ENCODE peak calls at places on chromosomes 13 and 19, in seven cellular contexts. E is GM12878, O is HepG2, L is H1, B is K562, C is SK-N-SH, F is HCT116. Q is an unnamed sample.

GRCh38 chr19:33554391-33554790 is 32.8 kb upstream of the PEPD start:
- DNase-seq in F (no peak), L (no peak), B (no peak), O (no peak), E (no peak), C (no peak), Q (no peak)

GRCh38 chr19:41457241-41457640 is 14.3 kb downstream of the ERICH4 start:
- DNase-seq in B (no peak), C (no peak), F (no peak), O (no peak), E (peak; percentile 53), L (no peak), Q (no peak)

GRCh38 chr19:33055718-33056117 is 9.0 kb downstream of the RHPN2 start:
- DNase-seq in C (no peak), B (no peak), L (no peak), F (no peak), E (no peak), O (no peak), Q (no peak)

GRCh38 chr19:34300380-34300779 is 46.0 kb downstream of the GARRE1 start:
- DNase-seq in O (no peak), F (no peak), L (no peak), C (no peak), E (no peak), B (no peak), Q (no peak)

GRCh38 chr13:44837250-44837649 is 152.0 kb downstream of the NUFIP1 start:
- DNase-seq in B (no peak), L (no peak), F (no peak), C (no peak), E (no peak), O (no peak), Q (no peak)

GRCh38 chr13:35474551-35474950 is 1.9 kb downstream of the MAB21L1 start:
- DNase-seq in E (no peak), B (no peak), O (no peak), L (no peak), C (no peak), F (no peak), Q (no peak)

GRCh38 chr13:42048323-42048624 is 174 bp upstream of the DGKH start:
- DNase-seq in F (no peak), C (no peak), L (peak; percentile 78), E (no peak), O (no peak), B (no peak), Q (no peak)

GRCh38 chr19:39401549-39402416 is 4.9 kb upstream of the ZFP36 start:
- DNase-seq in L (no peak), C (no peak), B (no peak), E (no peak), O (peak; percentile 96), F (peak; percentile 78), Q (no peak)

GRCh38 chr13:28173793-28174192 is 35.4 kb downstream of the PAN3 start:
- DNase-seq in C (no peak), F (no peak), E (no peak), B (no peak), O (no peak), L (no peak), Q (no peak)

GRCh38 chr19:18644144-18645034 is 7.6 kb downstream of the KLHL26 start:
- DNase-seq in B (no peak), O (no peak), F (no peak), E (no peak), L (no peak), C (no peak), Q (peak; percentile 64)

GRCh38 chr19:14507704-14508246 is 10.4 kb downstream of the DNAJB1 start:
- DNase-seq in L (no peak), E (no peak), F (no peak), C (no peak), O (peak; percentile 71), B (no peak), Q (no peak)

GRCh38 chr13:88761145-88761544 is 1090.0 kb downstream of the SLITRK5 start:
- DNase-seq in L (no peak), C (no peak), B (no peak), O (no peak), E (no peak), F (no peak), Q (no peak)

GRCh38 chr13:100944791-100945345 is 270.3 kb upstream of the TMTC4 start:
- DNase-seq in B (no peak), C (no peak), O (no peak), E (no peak), F (no peak), L (no peak), Q (no peak)

GRCh38 chr13:102726430-102726829 is 31.6 kb upstream of the METTL21C start:
- DNase-seq in F (no peak), B (no peak), L (no peak), E (no peak), O (peak; percentile 35), C (no peak), Q (no peak)

GRCh38 chr19:42471554-42472249 is 29.0 kb upstream of the CXCL17 start:
- DNase-seq in B (no peak), F (no peak), E (no peak), O (no peak), C (no peak), L (no peak), Q (peak; percentile 83)

GRCh38 chr13:91804724-91805123 is 406.3 kb downstream of the GPC5 start:
- DNase-seq in F (no peak), O (no peak), E (no peak), L (no peak), B (no peak), C (peak; percentile 15), Q (no peak)

GRCh38 chr19:49921871-49922755 is 6.9 kb upstream of the ATF5 start:
- DNase-seq in F (no peak), O (no peak), L (no peak), C (no peak), E (no peak), B (no peak), Q (no peak)

GRCh38 chr19:1856698-1857603 is 6.4 kb downstream of the KLF16 start:
- DNase-seq in B (peak; percentile 59), L (peak; percentile 76), F (no peak), C (peak; percentile 54), O (peak; percentile 77), E (no peak), Q (no peak)

DNA sequence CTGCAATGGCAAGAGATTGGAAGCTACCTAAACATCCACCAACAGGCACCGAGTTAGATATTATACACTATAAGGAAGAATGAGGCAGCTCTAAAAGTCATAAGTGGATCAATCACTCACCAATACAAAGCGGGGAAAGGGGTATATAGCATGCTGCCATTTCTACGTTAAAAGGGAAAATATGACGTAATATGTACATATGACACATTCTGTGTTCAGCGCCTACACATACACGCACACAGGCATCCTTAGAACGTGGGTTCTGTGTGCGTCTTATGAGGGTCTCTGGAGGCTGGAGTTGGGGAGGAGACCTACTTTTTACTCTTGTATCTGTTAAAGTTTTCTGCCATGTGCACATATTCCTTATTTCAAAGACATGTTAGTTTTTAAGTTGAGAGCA is 5.9 kb downstream of the IL17D start:
- DNase-seq in L (no peak), E (no peak), O (no peak), C (no peak), B (no peak), F (no peak), Q (no peak)
- TF ChIP-seq JUND in L (no peak), E (no peak), O (no peak), C (no peak), B (no peak), F (no peak), Q (no peak)

GRCh38 chr19:3105641-3106508 is 11.7 kb downstream of the GNA11 start:
- DNase-seq in E (no peak), O (no peak), C (no peak), B (no peak), L (no peak), F (no peak), Q (no peak)

GRCh38 chr19:3102239-3103140 is 8.3 kb downstream of the GNA11 start:
- DNase-seq in B (no peak), L (no peak), F (no peak), E (no peak), C (no peak), O (no peak), Q (no peak)

GRCh38 chr19:3107658-3108057 is 13.5 kb downstream of the GNA11 start:
- DNase-seq in E (no peak), O (no peak), F (no peak), L (no peak), B (no peak), C (no peak), Q (no peak)

GRCh38 chr19:3106509-3107141 is 12.5 kb downstream of the GNA11 start:
- DNase-seq in B (no peak), O (no peak), L (no peak), F (no peak), E (no peak), C (no peak), Q (no peak)

DNA sequence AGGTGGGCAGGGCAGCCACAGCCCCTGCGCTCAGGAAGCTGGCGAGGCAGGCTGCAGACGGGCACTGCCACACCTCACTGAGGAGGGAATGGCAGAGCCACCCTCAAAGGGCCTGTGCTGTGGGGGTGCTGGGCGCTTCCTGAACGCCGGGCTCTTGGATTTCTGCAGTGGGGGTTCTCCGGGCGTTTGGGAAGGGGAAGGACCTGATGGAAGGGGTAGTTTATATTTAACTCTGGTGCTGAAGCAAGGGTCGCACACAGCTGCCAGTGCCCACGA is 10.5 kb downstream of the GNA11 start:
- DNase-seq in B (no peak), E (no peak), L (no peak), O (no peak), F (no peak), C (no peak), Q (no peak)
- TF ChIP-seq JUND in B (no peak), E (no peak), L (no peak), O (no peak), F (no peak), C (no peak), Q (no peak)

DNA sequence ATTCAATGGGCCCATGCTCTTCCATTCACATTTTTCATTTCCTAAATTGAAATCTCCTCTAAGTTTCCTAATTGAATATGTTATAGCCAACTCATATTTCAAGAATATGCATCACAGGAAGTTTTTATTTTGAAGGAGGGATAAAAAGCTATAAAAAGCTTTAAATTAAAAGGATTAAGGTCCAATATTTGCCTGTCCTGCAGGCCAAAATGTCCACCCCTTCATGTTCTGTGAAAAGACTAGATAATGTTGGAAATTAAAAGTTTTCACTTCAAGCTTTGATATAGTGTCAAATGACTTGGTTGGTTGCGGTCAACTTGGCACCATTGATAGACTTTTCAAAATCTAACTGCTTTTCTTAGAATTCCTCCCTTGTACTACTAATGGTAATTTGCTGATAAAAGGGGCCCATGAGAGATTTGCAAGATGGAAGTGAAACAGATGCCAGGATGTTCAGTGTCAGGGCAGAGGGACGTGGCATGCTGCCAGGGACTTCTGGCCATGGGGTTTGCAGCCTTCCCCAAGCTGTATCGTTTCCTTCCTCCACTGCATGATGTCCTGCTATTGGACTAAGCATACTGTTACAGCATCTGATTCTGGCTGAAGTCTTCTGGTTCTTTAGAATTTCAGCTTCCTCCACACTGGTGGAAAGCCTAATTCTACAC is 547.3 kb upstream of the MIR17HG start:
- DNase-seq in O (no peak), L (no peak), C (peak; percentile 59), F (no peak), B (no peak), E (no peak), Q (no peak)
- TF ChIP-seq JUND in O (no peak), L (no peak), C (no peak), F (no peak), B (no peak), E (no peak), Q (no peak)

DNA sequence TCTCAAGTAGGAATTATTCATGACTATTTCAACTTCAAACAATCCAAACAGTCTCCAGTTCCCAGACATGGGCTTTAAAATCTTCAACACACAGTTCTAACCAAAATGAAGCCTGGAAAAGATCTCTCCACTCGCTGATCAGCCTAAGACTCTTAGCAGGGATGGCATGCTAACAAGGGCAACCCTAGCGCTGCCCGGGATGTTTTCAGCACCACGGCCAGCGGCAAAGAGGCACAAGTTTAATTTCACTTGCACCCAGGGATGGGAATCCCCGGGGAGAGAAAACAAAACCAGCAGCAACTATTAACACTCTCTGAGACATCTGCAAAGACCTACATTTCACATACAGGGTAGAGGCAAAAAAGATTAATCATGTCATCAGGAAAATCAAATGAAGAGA is 43.0 kb downstream of the CACNA1A start:
- DNase-seq in C (no peak), L (peak; percentile 84), E (no peak), F (no peak), B (peak; percentile 50), O (no peak), Q (peak; percentile 66)
- TF ChIP-seq JUND in C (no peak), L (no peak), E (no peak), F (no peak), B (no peak), O (no peak), Q (no peak)

Q was measured in T47D.